ENCODE peak calls at places on chromosomes 6 and 20, in six cellular contexts. H is mesendoderm, U is H9, W is IMR-90, Q is neuronal stem cell, Z is mesenchymal stem cell. V is an unnamed sample.

GRCh38 chr6:74091133-74091793 is 395.3 kb downstream of the CD109 start:
- DNase-seq in U (no peak), Z (peak; percentile 50), H (peak; percentile 55), Q (peak; percentile 45), W (peak; percentile 58), V (no peak)

GRCh38 chr6:153090241-153090930 is 40.7 kb downstream of the RGS17 start:
- DNase-seq in Q (no peak), H (no peak), W (peak; percentile 93), Z (peak; percentile 93), U (no peak), V (no peak)

GRCh38 chr6:142474446-142475289 is 172.9 kb downstream of the ADGRG6 start:
- DNase-seq in Q (peak; percentile 64), U (peak; percentile 82), Z (peak; percentile 67), H (peak; percentile 86), W (peak; percentile 76), V (peak; percentile 76)

GRCh38 chr6:36592221-36592655 is 1.9 kb upstream of the SRSF3 start:
- DNase-seq in Z (no peak), U (no peak), W (no peak), Q (no peak), H (no peak), V (no peak)

GRCh38 chr6:142842423-142843261 is 102.3 kb downstream of the HIVEP2 start:
- DNase-seq in W (peak; percentile 57), H (no peak), Z (peak; percentile 94), Q (no peak), U (no peak), V (no peak)

GRCh38 chr6:36145495-36145894 is 15.2 kb downstream of the MAPK13 start:
- DNase-seq in Q (no peak), U (no peak), W (no peak), H (no peak), Z (no peak), V (no peak)

GRCh38 chr6:154292855-154293519 is 63.6 kb downstream of the IPCEF1 start:
- DNase-seq in Z (peak; percentile 90), W (peak; percentile 92), H (peak; percentile 48), U (no peak), Q (no peak), V (no peak)

GRCh38 chr6:27441001-27441400 is 31.9 kb downstream of the ZNF184 start:
- DNase-seq in H (no peak), W (peak; percentile 1), Q (no peak), Z (no peak), U (no peak), V (no peak)

GRCh38 chr6:166765234-166765541 is 138.1 kb upstream of the RPS6KA2 start:
- DNase-seq in U (peak; percentile 20), Z (no peak), W (no peak), Q (no peak), H (no peak), V (no peak)

GRCh38 chr20:19692100-19692499 is 66.0 kb upstream of the RIN2 start:
- DNase-seq in H (no peak), U (no peak), W (peak; percentile 62), Q (no peak), Z (no peak), V (no peak)

GRCh38 chr6:78744144-78744543 is 123.2 kb upstream of the IRAK1BP1 start:
- DNase-seq in W (no peak), Z (no peak), Q (no peak), U (no peak), H (no peak), V (no peak)

GRCh38 chr6:133947302-133947900 is 5.6 kb upstream of the TBPL1 start:
- DNase-seq in W (no peak), U (no peak), Z (no peak), H (no peak), Q (no peak), V (no peak)

GRCh38 chr6:13615802-13616140 is 636 bp downstream of the NOL7 start:
- DNase-seq in U (no peak), H (peak; percentile 53), Z (peak; percentile 63), W (peak; percentile 35), Q (peak; percentile 24), V (no peak)

GRCh38 chr20:3209023-3209945 is at the start of gene ITPA:
- DNase-seq in U (peak; percentile 67), Q (peak; percentile 46), H (peak; percentile 68), Z (peak; percentile 63), W (peak; percentile 20), V (no peak)

GRCh38 chr6:112437053-112437452 is 89.9 kb downstream of the RFPL4B start:
- DNase-seq in Z (no peak), H (no peak), W (no peak), U (no peak), Q (no peak), V (no peak)

GRCh38 chr20:1868856-1869255 is 26.4 kb upstream of the SIRPA start:
- DNase-seq in Z (no peak), H (no peak), W (peak; percentile 64), Q (no peak), U (no peak), V (no peak)

GRCh38 chr20:45036044-45036755 is 64.7 kb downstream of the KCNS1 start:
- DNase-seq in H (no peak), Z (peak; percentile 75), U (no peak), Q (no peak), W (peak; percentile 80), V (no peak)

GRCh38 chr20:51938557-51939324 is 136.4 kb upstream of the SALL4 start:
- DNase-seq in Q (no peak), Z (no peak), W (peak; percentile 19), U (no peak), H (no peak), V (no peak)

GRCh38 chr20:41969656-41970055 is 351.5 kb upstream of the CHD6 start:
- DNase-seq in H (no peak), Q (no peak), U (no peak), W (no peak), Z (no peak), V (no peak)

GRCh38 chr6:147707524-147707923 is 199.0 kb downstream of the SAMD5 start:
- DNase-seq in Z (peak; percentile 16), W (no peak), U (no peak), Q (no peak), H (no peak), V (no peak)

GRCh38 chr6:26170181-26170580 is 83.0 kb downstream of the HFE start:
- DNase-seq in U (no peak), Q (no peak), H (no peak), Z (no peak), W (no peak), V (no peak)

GRCh38 chr20:9590189-9590588 is 75.8 kb downstream of the LAMP5 start:
- DNase-seq in W (peak; percentile 77), H (no peak), U (no peak), Q (no peak), Z (peak; percentile 48), V (no peak)

GRCh38 chr20:41664584-41664983 is 46.4 kb upstream of the CHD6 start:
- DNase-seq in Z (peak; percentile 10), Q (no peak), W (peak; percentile 14), H (peak; percentile 38), U (no peak), V (no peak)

GRCh38 chr20:10429443-10429981 is 4.5 kb downstream of the MKKS start:
- DNase-seq in U (no peak), W (no peak), Z (no peak), H (no peak), Q (no peak), V (no peak)

GRCh38 chr6:124870611-124871201 is 91.5 kb upstream of the RNF217 start:
- DNase-seq in W (peak; percentile 64), U (no peak), Q (no peak), H (no peak), Z (peak; percentile 46), V (no peak)

DNA sequence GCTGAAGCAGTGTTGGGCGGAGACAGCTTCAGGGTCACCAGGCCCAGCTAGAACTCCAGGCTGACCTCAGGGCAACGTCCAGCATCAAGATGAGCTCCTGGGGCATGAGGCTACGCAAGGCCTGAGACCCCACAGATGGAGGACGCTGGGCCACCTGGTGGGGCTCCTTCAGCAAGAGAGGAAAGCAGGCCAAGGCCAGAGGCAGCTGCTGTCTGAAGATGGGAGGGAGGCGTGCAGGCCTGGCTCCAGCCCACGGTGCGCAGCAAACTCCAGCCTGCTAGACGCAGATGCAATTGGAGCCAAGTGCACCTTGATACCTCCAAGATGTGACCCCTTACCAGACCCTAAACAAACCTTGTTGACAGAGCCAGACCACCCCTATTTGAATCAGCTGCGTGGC is 220.9 kb upstream of the RREB1 start:
- DNase-seq in W (no peak), U (no peak), Z (no peak), Q (no peak), H (no peak), V (no peak)
- H4K8ac ChIP-seq in W (no peak overlapping the region), U (no peak overlapping the region), Z (peak overlapping the region; percentile 5), Q (no peak overlapping the region), H (no peak overlapping the region), V (no peak overlapping the region)

DNA sequence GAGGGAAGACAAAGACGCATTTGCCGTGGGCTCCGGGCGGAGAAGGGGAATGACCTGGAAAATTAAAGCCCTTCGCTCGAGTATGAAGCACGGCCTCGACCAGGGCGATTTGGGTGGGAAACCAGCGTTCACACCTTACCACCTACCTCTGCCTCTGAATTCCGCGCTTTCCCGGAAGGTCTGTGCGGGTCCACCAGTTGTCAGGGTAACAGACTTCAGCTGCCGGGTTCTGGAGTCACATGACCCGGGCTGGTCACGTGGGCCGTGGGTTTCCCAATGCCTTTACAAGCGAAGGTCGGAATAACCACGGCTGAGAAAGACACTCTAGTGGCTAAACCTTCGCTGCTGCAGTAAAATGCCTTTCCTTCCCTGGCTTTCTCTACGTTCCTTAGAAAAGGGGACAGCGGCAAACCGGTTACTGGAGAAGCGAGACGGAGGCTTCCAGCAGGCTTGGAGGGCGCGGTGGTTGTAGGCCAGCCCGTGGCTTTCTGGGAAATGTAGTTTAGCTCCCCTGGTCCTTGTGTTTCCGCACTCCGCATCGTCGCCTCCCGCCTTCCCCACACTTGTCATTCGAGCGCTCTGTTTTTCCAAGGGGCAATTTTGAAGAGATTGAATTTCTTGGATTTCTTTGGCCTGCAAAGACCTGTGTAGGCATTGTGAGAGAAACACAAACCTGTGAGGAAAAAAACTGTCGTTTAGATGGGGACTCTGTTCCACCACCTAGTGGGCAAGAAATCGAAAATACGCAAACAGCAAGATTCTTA is at the start of gene CEP162:
- DNase-seq in W (peak; percentile 77), H (peak; percentile 96), U (peak; percentile 94), Q (peak; percentile 86), Z (peak; percentile 91), V (peak; percentile 36)
- H4K8ac ChIP-seq in W (peak within 1 kb of the TSS; percentile 87), H (peak within 1 kb of the TSS; percentile 58), U (no peak within 1 kb of the TSS), Q (no peak within 1 kb of the TSS), Z (peak within 1 kb of the TSS; percentile 98), V (peak within 1 kb of the TSS; percentile 81)

GRCh38 chr6:32181890-32182529 is 2.0 kb downstream of the AGER start:
- DNase-seq in Q (no peak), Z (no peak), U (no peak), H (no peak), W (no peak), V (no peak)
- H4K8ac ChIP-seq in Q (no peak overlapping the region), Z (no peak overlapping the region), U (no peak overlapping the region), H (no peak overlapping the region), W (no peak overlapping the region), V (no peak overlapping the region)

GRCh38 chr6:1614448-1614766 is 4.7 kb downstream of the FOXC1 start:
- DNase-seq in Z (no peak), W (no peak), Q (no peak), H (peak; percentile 47), U (no peak), V (no peak)

GRCh38 chr6:1616556-1617463 is 7.1 kb downstream of the FOXC1 start:
- DNase-seq in W (no peak), Z (no peak), Q (no peak), H (no peak), U (no peak), V (no peak)

GRCh38 chr6:1613631-1614447 is 4.1 kb downstream of the FOXC1 start:
- DNase-seq in H (peak; percentile 87), Q (no peak), U (peak; percentile 78), Z (no peak), W (peak; percentile 47), V (no peak)

GRCh38 chr6:1615651-1616420 is 6.1 kb downstream of the FOXC1 start:
- DNase-seq in Q (no peak), Z (no peak), W (no peak), H (peak; percentile 11), U (no peak), V (no peak)

GRCh38 chr6:1614767-1615650 is 5.3 kb downstream of the FOXC1 start:
- DNase-seq in Z (no peak), W (no peak), Q (no peak), U (peak; percentile 75), H (peak; percentile 75), V (no peak)
- H4K8ac ChIP-seq in Z (no peak overlapping the region), W (no peak overlapping the region), Q (no peak overlapping the region), U (no peak overlapping the region), H (no peak overlapping the region), V (peak overlapping the region; percentile 80)